ENCODE peak calls at places on chromosomes 11 and 22, in six cellular contexts. Z, H, L, F, V and Y are unnamed samples.

GRCh38 chr11:45929486-45930030 is 7.1 kb downstream of the LARGE2 start:
- DNase-seq in Z (peak), H (no peak), L (no peak), F (no peak), V (no peak), Y (no peak)

GRCh38 chr11:11937957-11938356 is 70.5 kb downstream of the DKK3 start:
- DNase-seq in Z (no peak), H (no peak), L (no peak), F (no peak), V (no peak), Y (no peak)

GRCh38 chr11:24496371-24496727 is 504 bp upstream of the LUZP2 start:
- DNase-seq in Z (no peak), H (no peak), L (no peak), F (no peak), V (no peak), Y (no peak)

GRCh38 chr11:29012507-29012906 is 904.3 kb downstream of the METTL15 start:
- DNase-seq in Z (no peak), H (no peak), L (no peak), F (no peak), V (no peak), Y (no peak)

GRCh38 chr11:34656062-34656720 is 35.3 kb downstream of the EHF start:
- DNase-seq in Z (no peak), H (no peak), L (no peak), F (no peak), V (no peak), Y (no peak)

GRCh38 chr11:61883327-61883726 is 8.0 kb downstream of the FADS3 start:
- DNase-seq in Z (no peak), H (no peak), L (no peak), F (no peak), V (no peak), Y (no peak)

GRCh38 chr11:72195518-72195917 is 3.6 kb downstream of the FOLR1 start:
- DNase-seq in Z (no peak), H (no peak), L (no peak), F (no peak), V (no peak), Y (no peak)

GRCh38 chr11:63762662-63763505 is 5.7 kb downstream of the ZFTA start:
- DNase-seq in Z (peak), H (peak), L (peak), F (no peak), V (no peak), Y (no peak)

GRCh38 chr11:2348986-2349385 is 28.1 kb upstream of the CD81 start:
- DNase-seq in Z (no peak), H (no peak), L (no peak), F (no peak), V (no peak), Y (no peak)

GRCh38 chr11:65979261-65979759 is 17.8 kb downstream of the SART1 start:
- DNase-seq in Z (no peak), H (no peak), L (no peak), F (no peak), V (no peak), Y (no peak)

GRCh38 chr11:116825434-116825833 is 2.3 kb upstream of the APOA4 start:
- DNase-seq in Z (no peak), H (no peak), L (no peak), F (no peak), V (no peak), Y (no peak)

GRCh38 chr11:59207988-59208432 is 4.7 kb downstream of the MPEG1 start:
- DNase-seq in Z (peak), H (peak), L (peak), F (no peak), V (no peak), Y (no peak)

GRCh38 chr11:1640076-1640946 is 10.7 kb downstream of the KRTAP5-5 start:
- DNase-seq in Z (peak), H (peak), L (peak), F (peak), V (no peak), Y (no peak)

GRCh38 chr11:71977743-71978418 is 20.8 kb upstream of the IL18BP start:
- DNase-seq in Z (peak), H (peak), L (peak), F (no peak), V (no peak), Y (no peak)

GRCh38 chr11:3150726-3151125 is 14.4 kb downstream of the OSBPL5 start:
- DNase-seq in Z (no peak), H (no peak), L (no peak), F (no peak), V (no peak), Y (no peak)

GRCh38 chr11:71895961-71896360 is 17.7 kb downstream of the DEFB131B start:
- DNase-seq in Z (no peak), H (no peak), L (no peak), F (no peak), V (no peak), Y (no peak)

GRCh38 chr11:131688056-131688693 is 317.8 kb downstream of the NTM start:
- DNase-seq in Z (peak), H (peak), L (peak), F (no peak), V (no peak), Y (no peak)

GRCh38 chr11:97746832-97747231 is 1273.9 kb upstream of the CNTN5 start:
- DNase-seq in Z (no peak), H (no peak), L (no peak), F (no peak), V (no peak), Y (no peak)

GRCh38 chr11:2093575-2094353 is 45.4 kb downstream of the IGF2 start:
- DNase-seq in Z (no peak), H (no peak), L (no peak), F (peak), V (no peak), Y (no peak)

GRCh38 chr22:41074061-41074460 is 18.3 kb upstream of the EP300 start:
- DNase-seq in Z (no peak), H (no peak), L (no peak), F (no peak), V (no peak), Y (no peak)

GRCh38 chr11:57424802-57425564 is 1.9 kb downstream of the SLC43A3 start:
- DNase-seq in Z (peak), H (peak), L (no peak), F (no peak), V (peak), Y (peak)

GRCh38 chr11:45333506-45333971 is 47.4 kb upstream of the SYT13 start:
- DNase-seq in Z (peak), H (no peak), L (no peak), F (no peak), V (no peak), Y (no peak)

GRCh38 chr22:44037519-44038370 is 13.6 kb downstream of the PARVB start:
- DNase-seq in Z (no peak), H (no peak), L (no peak), F (no peak), V (no peak), Y (no peak)

GRCh38 chr11:1639102-1639620 is 9.6 kb downstream of the KRTAP5-5 start:
- DNase-seq in Z (peak), H (no peak), L (no peak), F (no peak), V (no peak), Y (no peak)

GRCh38 chr11:135027461-135027860 is 615.4 kb upstream of the B3GAT1 start:
- DNase-seq in Z (peak), H (peak), L (peak), F (no peak), V (no peak), Y (no peak)

GRCh38 chr22:19634576-19634975 is 79.7 kb upstream of the SEPTIN5 start:
- DNase-seq in Z (no peak), H (no peak), L (no peak), F (no peak), V (no peak), Y (no peak)

GRCh38 chr11:47950396-47950795 is 30.0 kb upstream of the PTPRJ start:
- DNase-seq in Z (no peak), H (no peak), L (no peak), F (no peak), V (no peak), Y (peak)

GRCh38 chr11:132864811-132865576 is 667.3 kb downstream of the OPCML start:
- DNase-seq in Z (peak), H (peak), L (no peak), F (no peak), V (no peak), Y (no peak)

GRCh38 chr22:38030311-38031133 is 26.7 kb upstream of the PICK1 start:
- DNase-seq in Z (peak), H (peak), L (no peak), F (no peak), V (no peak), Y (no peak)

GRCh38 chr11:109076870-109077269 is 345.1 kb upstream of the C11orf87 start:
- DNase-seq in Z (no peak), H (no peak), L (no peak), F (no peak), V (no peak), Y (no peak)

GRCh38 chr11:76684470-76684869 is 13.9 kb upstream of the LRRC32 start:
- DNase-seq in Z (no peak), H (no peak), L (no peak), F (no peak), V (no peak), Y (no peak)

GRCh38 chr22:44550666-44551491 is 52.8 kb upstream of the RTL6 start:
- DNase-seq in Z (no peak), H (no peak), L (no peak), F (no peak), V (no peak), Y (no peak)

GRCh38 chr11:72519220-72519881 is 85.0 kb upstream of the CLPB start:
- DNase-seq in Z (no peak), H (no peak), L (no peak), F (no peak), V (no peak), Y (no peak)

GRCh38 chr11:18844753-18845367 is 53.3 kb upstream of the PTPN5 start:
- DNase-seq in Z (peak), H (peak), L (no peak), F (no peak), V (no peak), Y (no peak)

GRCh38 chr11:128302425-128303186 is 284.8 kb downstream of the ETS1 start:
- DNase-seq in Z (no peak), H (no peak), L (no peak), F (no peak), V (no peak), Y (peak)

GRCh38 chr22:45602824-45603301 is 68.8 kb upstream of the ATXN10 start:
- DNase-seq in Z (peak), H (peak), L (peak), F (no peak), V (no peak), Y (no peak)

GRCh38 chr11:111230122-111230465 is 15.4 kb upstream of the POU2AF2 start:
- DNase-seq in Z (no peak), H (no peak), L (no peak), F (no peak), V (no peak), Y (no peak)
- H3K4me3 ChIP-seq in Z (no peak), H (no peak), L (no peak), F (peak), V (peak), Y (peak)

DNA sequence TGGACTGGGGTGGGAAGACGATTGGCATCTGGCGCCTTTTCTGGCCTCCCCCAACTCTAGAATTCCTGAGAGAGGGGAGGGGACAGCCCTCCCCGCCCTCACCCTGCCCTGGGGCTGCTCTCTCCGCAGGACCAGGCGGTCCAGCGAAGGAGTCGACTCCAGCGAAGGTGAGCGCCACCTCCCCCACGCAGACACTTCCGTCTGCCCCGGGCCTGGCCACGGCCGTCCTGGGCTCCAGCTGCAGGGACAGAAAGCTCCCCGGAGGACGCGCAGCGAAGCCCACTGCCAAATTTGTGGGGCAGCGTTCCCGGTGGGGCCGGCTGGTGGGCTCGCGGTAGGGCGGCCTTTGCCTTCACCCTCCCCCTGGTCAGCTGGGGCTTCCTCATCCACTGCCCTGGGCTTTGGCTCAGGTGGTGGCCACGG is 670 bp downstream of the SSH3 start:
- DNase-seq in Z (peak), H (no peak), L (no peak), F (peak), V (no peak), Y (no peak)
- H3K4me3 ChIP-seq in Z (peak), H (peak), L (no peak), F (peak), V (peak), Y (peak)

GRCh38 chr11:15816270-15816871 is 540.0 kb downstream of the SOX6 start:
- DNase-seq in Z (no peak), H (no peak), L (no peak), F (no peak), V (no peak), Y (no peak)
- H3K4me3 ChIP-seq in Z (no peak), H (no peak), L (no peak), F (no peak), V (peak), Y (no peak)

DNA sequence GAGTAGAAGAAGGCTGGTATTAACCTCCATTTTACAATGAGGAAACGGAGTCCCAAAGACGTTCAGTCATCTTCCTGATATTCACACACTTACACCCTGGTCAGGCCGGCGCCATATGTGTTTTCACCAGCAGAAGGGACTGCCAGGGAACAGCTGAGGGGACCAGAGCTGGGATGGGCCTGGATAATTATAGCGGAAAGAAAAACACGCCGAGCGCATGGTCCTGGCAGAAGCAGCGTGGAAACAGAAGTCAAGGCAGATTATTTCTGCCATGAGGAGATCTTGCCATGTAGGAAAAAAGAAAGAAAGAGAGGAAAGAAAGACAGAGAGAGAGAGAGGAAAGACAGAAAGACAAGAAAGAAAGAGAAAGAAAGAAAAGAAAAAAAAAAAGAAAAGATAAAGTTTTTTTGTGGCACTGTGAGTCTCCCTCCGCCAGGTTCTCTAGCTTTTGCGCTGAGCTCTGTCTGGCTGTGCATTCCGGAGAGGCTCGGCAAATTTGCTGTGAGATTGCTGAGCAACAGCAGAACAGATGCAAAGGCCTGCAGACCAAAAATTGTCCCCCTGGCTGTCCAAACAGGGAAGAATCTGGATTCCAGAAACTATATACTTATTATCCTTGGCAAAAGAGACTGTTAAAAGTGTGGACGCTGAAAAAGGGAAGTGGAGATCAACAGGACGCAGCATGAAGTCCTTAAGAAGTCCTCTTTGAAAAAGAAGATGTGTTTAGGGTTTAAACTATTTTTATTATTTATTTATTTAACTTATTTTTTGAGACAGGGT is 1.3 kb upstream of the UCP2 start:
- DNase-seq in Z (no peak), H (no peak), L (no peak), F (peak), V (no peak), Y (no peak)
- H3K4me3 ChIP-seq in Z (peak), H (peak), L (peak), F (peak), V (peak), Y (peak)

GRCh38 chr22:26675687-26676273 is 18.4 kb downstream of the MIAT start:
- DNase-seq in Z (no peak), H (no peak), L (no peak), F (no peak), V (no peak), Y (no peak)
- H3K4me3 ChIP-seq in Z (no peak), H (no peak), L (no peak), F (no peak), V (no peak), Y (no peak)

GRCh38 chr11:74460481-74461154 is 6.7 kb downstream of the KCNE3 start:
- DNase-seq in Z (no peak), H (no peak), L (no peak), F (no peak), V (no peak), Y (no peak)

GRCh38 chr11:74462631-74463030 is 4.7 kb downstream of the KCNE3 start:
- DNase-seq in Z (no peak), H (no peak), L (no peak), F (no peak), V (no peak), Y (no peak)

GRCh38 chr11:74462009-74462408 is 5.3 kb downstream of the KCNE3 start:
- DNase-seq in Z (peak), H (peak), L (no peak), F (no peak), V (peak), Y (no peak)

GRCh38 chr11:74459584-74459983 is 7.8 kb downstream of the KCNE3 start:
- DNase-seq in Z (no peak), H (no peak), L (no peak), F (no peak), V (no peak), Y (no peak)

GRCh38 chr11:74460065-74460464 is 7.3 kb downstream of the KCNE3 start:
- DNase-seq in Z (no peak), H (no peak), L (no peak), F (no peak), V (no peak), Y (no peak)
- H3K4me3 ChIP-seq in Z (no peak), H (no peak), L (no peak), F (no peak), V (peak), Y (no peak)